ENCODE peak calls at places on chromosome 20, in ten cellular contexts. W is CD8-positive, alpha-beta T cell; S is activated T-helper 1 cell treated with anti-CD3 and anti-CD28 coated beads, Interleukin-2, amount 50 U/mL, for 16 hours; Z is upper lobe of right lung; E is small intestine; T is NCI-H1092 treated with DMSO at 0.1 percent for 48 hours; G is stimulated activated CD8-positive, alpha-beta memory T cell treated with anti-CD3 and anti-CD28 coated beads, Interleukin-15, amount 100 ng/mL, for 4 hours; N is stomach; M is A549; I is activated T-cell treated with anti-CD3 and anti-CD28 coated beads for 1 hour. K is an unnamed sample.

GRCh38 chr20:57678340-57678739 is 31.5 kb downstream of the PMEPA1 start:
- DNase-seq in Z (no peak), M (no peak), S (no peak), G (no peak), E (no peak), W (no peak), N (no peak), I (no peak), T (peak; percentile 36), K (no peak)

GRCh38 chr20:63752411-63753101 is 13.0 kb downstream of the SLC2A4RG start:
- DNase-seq in I (no peak), T (no peak), N (no peak), Z (no peak), M (no peak), W (no peak), G (no peak), E (no peak), S (no peak), K (no peak)

GRCh38 chr20:2234788-2235187 is 61.0 kb upstream of the TGM3 start:
- DNase-seq in N (no peak), Z (no peak), M (no peak), W (no peak), S (no peak), I (no peak), G (no peak), T (peak; percentile 80), E (no peak), K (no peak)

GRCh38 chr20:43448748-43449535 is 8.8 kb upstream of the SRSF6 start:
- DNase-seq in Z (no peak), T (peak; percentile 61), N (peak; percentile 51), E (peak; percentile 51), S (no peak), I (peak; percentile 28), W (no peak), G (no peak), M (peak; percentile 72), K (peak; percentile 66)

GRCh38 chr20:14919473-14920157 is 582.2 kb upstream of the FLRT3 start:
- DNase-seq in I (no peak), G (no peak), M (no peak), W (no peak), S (no peak), T (peak; percentile 16), E (peak; percentile 66), Z (peak; percentile 66), N (peak; percentile 53), K (no peak)

GRCh38 chr20:23162887-23163286 is 76.8 kb upstream of the CD93 start:
- DNase-seq in G (no peak), S (no peak), N (no peak), W (no peak), M (no peak), T (no peak), E (no peak), I (no peak), Z (no peak), K (no peak)

GRCh38 chr20:51687071-51687470 is 81.1 kb downstream of the ATP9A start:
- DNase-seq in M (peak; percentile 89), T (no peak), N (no peak), E (no peak), Z (no peak), S (no peak), W (no peak), I (no peak), G (no peak), K (peak; percentile 86)

GRCh38 chr20:4667371-4667773 is 54.3 kb upstream of the PRND start:
- DNase-seq in I (no peak), N (no peak), S (no peak), G (no peak), Z (no peak), W (no peak), T (no peak), M (no peak), E (no peak), K (no peak)

GRCh38 chr20:5153612-5154542 is 27.1 kb downstream of the CDS2 start:
- DNase-seq in M (no peak), I (no peak), N (no peak), W (no peak), Z (no peak), T (no peak), S (no peak), G (no peak), E (no peak), K (peak; percentile 46)

GRCh38 chr20:5504061-5504739 is 187.4 kb upstream of the PROKR2 start:
- DNase-seq in N (no peak), E (peak; percentile 74), G (no peak), S (no peak), I (no peak), W (no peak), T (peak; percentile 85), M (no peak), Z (peak; percentile 81), K (peak; percentile 70)